ENCODE peak calls at places on chromosomes 7 and 10, in nine cellular contexts. U, G, C, X, T, P, F, S and N are unnamed samples.
A peak's percentile ranks its signal among the peaks of the same experiment; 100 is the strongest.

GRCh38 chr7:90574136-90574819 is 21.8 kb upstream of the CDK14 start:
- DNase-seq in X (no peak), G (no peak), T (no peak), C (no peak), P (no peak), F (peak; percentile 56), U (peak; percentile 90), S (no peak), N (peak; percentile 94)

GRCh38 chr7:11742496-11742895 is 89.5 kb downstream of the THSD7A start:
- DNase-seq in S (no peak), G (no peak), X (no peak), U (no peak), P (no peak), T (no peak), F (no peak), C (no peak), N (no peak)

GRCh38 chr10:13347235-13348156 is 597 bp downstream of the SEPHS1 start:
- DNase-seq in P (peak; percentile 96), X (no peak), U (peak; percentile 88), C (no peak), F (peak; percentile 78), T (peak; percentile 87), S (peak; percentile 77), G (no peak), N (peak; percentile 60)

GRCh38 chr7:118580743-118581382 is 356.4 kb downstream of the ANKRD7 start:
- DNase-seq in S (no peak), F (no peak), U (no peak), G (no peak), T (no peak), X (no peak), P (no peak), C (no peak), N (no peak)

GRCh38 chr7:121202834-121203233 is 126.0 kb upstream of the WNT16 start:
- DNase-seq in C (no peak), T (no peak), F (no peak), U (no peak), G (no peak), X (no peak), S (no peak), P (no peak), N (no peak)

GRCh38 chr7:101179780-101180755 is at the start of gene NAT16:
- DNase-seq in S (no peak), F (no peak), C (no peak), X (no peak), P (no peak), U (no peak), T (no peak), G (no peak), N (no peak)

GRCh38 chr7:91570600-91570999 is 306.4 kb downstream of the FZD1 start:
- DNase-seq in G (no peak), S (no peak), P (no peak), X (no peak), F (no peak), T (no peak), U (no peak), C (no peak), N (no peak)

GRCh38 chr7:83649701-83650100 is 762 bp upstream of the SEMA3E start:
- DNase-seq in X (no peak), C (no peak), U (no peak), G (no peak), F (no peak), T (no peak), S (no peak), P (no peak), N (no peak)

GRCh38 chr7:120014920-120015465 is 258.0 kb upstream of the KCND2 start:
- DNase-seq in S (no peak), G (no peak), P (no peak), C (no peak), X (no peak), U (peak; percentile 69), T (no peak), F (no peak), N (peak; percentile 72)

GRCh38 chr10:99593312-99593711 is 26.9 kb downstream of the SLC25A28 start:
- DNase-seq in X (no peak), U (no peak), G (no peak), C (no peak), S (no peak), T (peak; percentile 82), P (no peak), F (no peak), N (no peak)

GRCh38 chr7:36207451-36208291 is 54.6 kb downstream of the EEPD1 start:
- DNase-seq in U (peak; percentile 54), X (no peak), F (peak; percentile 93), G (peak; percentile 81), P (peak; percentile 79), T (peak; percentile 54), S (peak; percentile 51), C (no peak), N (peak; percentile 26)

DNA sequence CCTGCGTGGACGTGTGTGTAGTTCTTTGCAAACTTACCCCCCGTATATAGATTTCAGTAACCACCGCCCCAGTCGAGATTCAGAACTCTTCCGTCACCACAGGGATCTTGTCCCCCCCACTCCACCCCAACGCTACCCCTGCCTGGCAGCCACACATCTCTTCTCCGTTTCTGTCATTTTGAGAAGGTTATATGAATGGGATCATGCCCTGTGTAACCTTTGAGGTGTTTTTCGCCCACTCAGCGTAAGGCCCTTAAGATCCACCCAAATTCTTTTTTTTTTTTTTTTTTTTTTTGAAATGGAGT is 83.4 kb downstream of the ELFN1 start:
- DNase-seq in X (no peak), F (no peak), C (no peak), G (no peak), P (no peak), T (no peak), S (no peak), U (no peak), N (no peak)
- H3K4me3 ChIP-seq in X (no peak overlapping the region), F (no peak overlapping the region), C (no peak overlapping the region), G (no peak overlapping the region), P (no peak overlapping the region), T (no peak overlapping the region), S (no peak overlapping the region), U (no peak overlapping the region), N (no peak overlapping the region)

GRCh38 chr7:98622926-98623325 is 5.8 kb downstream of the NPTX2 start:
- DNase-seq in U (no peak), C (no peak), T (no peak), P (no peak), S (no peak), X (no peak), G (no peak), F (no peak), N (no peak)

GRCh38 chr7:98619450-98620321 is 2.6 kb downstream of the NPTX2 start:
- DNase-seq in F (no peak), X (no peak), U (peak; percentile 75), S (no peak), P (no peak), C (no peak), T (no peak), G (no peak), N (peak; percentile 83)

GRCh38 chr7:98624846-98625420 is 7.8 kb downstream of the NPTX2 start:
- DNase-seq in S (no peak), X (no peak), U (no peak), G (no peak), F (no peak), T (no peak), P (no peak), C (no peak), N (no peak)

GRCh38 chr7:98618786-98619185 is 1.7 kb downstream of the NPTX2 start:
- DNase-seq in G (no peak), U (no peak), S (no peak), P (no peak), T (no peak), C (no peak), F (no peak), X (no peak), N (peak; percentile 60)

DNA sequence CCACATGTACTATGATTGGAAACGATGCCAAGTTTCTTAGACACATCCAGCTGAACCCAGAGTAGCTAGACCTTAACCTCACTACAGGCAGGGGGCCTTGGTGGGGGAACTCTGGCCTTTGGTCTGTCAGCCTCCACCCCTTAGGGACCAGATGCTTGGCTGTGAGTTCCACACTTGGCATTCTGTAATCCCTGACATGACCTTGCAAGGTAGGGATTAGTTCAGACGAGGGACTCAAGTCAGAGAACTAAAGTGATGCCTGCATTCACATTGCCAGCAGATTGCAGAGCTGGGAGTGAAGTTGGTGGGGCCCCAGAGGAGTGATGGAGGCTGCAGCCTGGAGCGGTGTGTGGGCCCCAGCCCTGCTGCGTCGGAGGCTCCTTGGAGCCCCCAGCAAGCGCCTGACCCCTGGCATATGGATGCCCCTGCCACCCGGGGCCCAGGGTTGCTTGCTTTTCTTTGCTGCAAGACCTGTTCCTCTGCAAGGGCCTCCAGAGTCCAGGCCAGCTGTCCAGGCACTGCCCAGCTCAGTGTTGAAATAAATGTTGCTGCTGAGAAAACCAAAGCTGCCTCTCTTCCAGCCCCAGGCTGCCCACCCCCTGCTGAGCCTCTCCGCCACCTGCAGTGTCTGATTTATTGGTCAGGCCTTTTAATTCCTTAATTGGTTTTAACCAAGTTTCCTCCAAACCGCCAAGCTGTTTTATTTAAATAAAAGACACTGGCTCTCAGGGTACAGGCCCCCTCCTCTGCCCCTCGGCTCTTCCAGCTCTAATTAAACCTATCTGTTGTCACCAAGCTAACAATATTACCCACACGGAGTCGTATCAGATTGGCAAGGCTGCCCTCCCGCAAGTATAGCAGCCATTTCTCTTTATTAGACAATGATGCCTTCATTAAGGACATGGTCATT is 4.7 kb downstream of the NPTX2 start:
- DNase-seq in U (no peak), G (no peak), P (no peak), F (no peak), C (no peak), T (no peak), X (no peak), S (no peak), N (no peak)
- TF ChIP-seq CTCF in U (no peak), G (no peak), P (no peak), F (no peak), C (no peak), T (no peak), X (no peak), S (no peak), N (no peak)

DNA sequence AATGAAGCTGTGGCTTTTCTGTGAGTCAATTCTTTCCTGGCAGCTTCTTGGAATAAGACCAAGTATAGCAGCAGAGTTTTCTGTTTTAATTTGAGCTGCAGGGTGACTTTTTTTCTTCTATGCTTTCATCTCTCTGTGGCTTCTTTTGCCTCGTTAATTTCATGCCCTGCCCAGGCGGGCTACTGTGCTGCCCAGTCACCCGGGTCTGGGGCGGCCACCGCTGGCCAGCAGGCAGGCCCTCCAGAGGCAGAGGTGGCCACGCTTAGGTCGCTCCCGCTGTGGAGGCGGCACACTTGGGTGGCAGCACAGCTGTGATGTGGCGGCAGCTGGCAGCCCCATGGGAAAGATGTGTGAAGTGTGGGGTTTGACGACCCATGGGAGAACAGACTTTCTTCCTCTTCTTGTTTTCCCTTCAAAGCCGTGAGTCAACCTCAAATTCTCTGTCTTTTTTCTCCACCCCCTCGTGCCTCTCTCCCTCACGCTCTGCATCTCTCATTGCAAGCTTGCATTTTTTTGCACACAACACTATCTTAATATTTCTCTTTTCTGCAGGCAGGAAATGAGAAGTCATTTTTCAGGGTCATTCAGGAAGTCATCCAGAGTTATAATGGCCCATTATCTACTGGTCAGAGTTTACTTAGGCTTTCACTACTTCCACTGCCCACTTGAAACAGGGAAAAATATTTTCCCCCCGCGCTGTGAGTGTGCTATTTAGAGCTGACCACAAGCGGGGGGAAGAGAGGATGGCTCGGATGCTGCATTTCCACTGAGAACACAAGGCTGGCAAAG is 67.8 kb downstream of the EGFR start:
- DNase-seq in U (peak; percentile 83), X (no peak), P (no peak), C (no peak), T (no peak), F (peak; percentile 87), S (no peak), G (peak; percentile 45), N (peak; percentile 85)
- H3K4me3 ChIP-seq in U (no peak overlapping the region), X (no peak overlapping the region), P (no peak overlapping the region), C (peak overlapping the region; percentile 56), T (no peak overlapping the region), F (peak overlapping the region; percentile 53), S (no peak overlapping the region), G (peak overlapping the region; percentile 52), N (peak overlapping the region; percentile 59)

GRCh38 chr7:150434240-150434639 is 16.2 kb upstream of the GIMAP8 start:
- DNase-seq in U (no peak), X (no peak), P (no peak), G (no peak), C (no peak), S (no peak), F (no peak), T (no peak), N (no peak)
- TF ChIP-seq CTCF in U (no peak), X (no peak), P (no peak), G (no peak), C (no peak), S (no peak), F (no peak), T (no peak), N (no peak)